ENCODE peak calls at places on chromosomes 12 and 14, in four cellular contexts. T is body of pancreas, I is IMR-90, E is keratinocyte. J is an unnamed sample.

GRCh38 chr14:29486132-29486531 is 441.5 kb downstream of the PRKD1 start:
- DNase-seq in T (no peak), I (no peak), E (no peak), J (peak)

GRCh38 chr12:127179199-127179598 is 1087.8 kb upstream of the TMEM132C start:
- DNase-seq in T (no peak), I (no peak), E (no peak), J (no peak)

GRCh38 chr14:106343636-106344035 is 817.3 kb downstream of the TMEM121 start:
- DNase-seq in T (no peak), I (no peak), E (no peak), J (no peak)

GRCh38 chr12:6342140-6342889 is 439 bp upstream of the TNFRSF1A start:
- DNase-seq in T (no peak), I (no peak), E (no peak), J (no peak)

GRCh38 chr14:68522510-68523325 is 270.1 kb downstream of the ZFP36L1 start:
- DNase-seq in T (no peak), I (no peak), E (no peak), J (no peak)

GRCh38 chr12:46373303-46374182 is 970 bp upstream of the SLC38A2 start:
- DNase-seq in T (peak), I (peak), E (no peak), J (no peak)

GRCh38 chr12:11949738-11950403 is 120.9 kb upstream of the BCL2L14 start:
- DNase-seq in T (peak), I (no peak), E (no peak), J (peak)

GRCh38 chr12:12405882-12406281 is 49.0 kb downstream of the BORCS5 start:
- DNase-seq in T (peak), I (no peak), E (no peak), J (peak)

GRCh38 chr14:23478109-23478698 is 8.7 kb downstream of the NGDN start:
- DNase-seq in T (peak), I (peak), E (peak), J (peak)

GRCh38 chr14:23632461-23633159 is 3.6 kb upstream of the DHRS2 start:
- DNase-seq in T (no peak), I (no peak), E (no peak), J (no peak)

GRCh38 chr12:52647601-52648000 is 4.4 kb downstream of the KRT2 start:
- DNase-seq in T (no peak), I (no peak), E (no peak), J (no peak)

GRCh38 chr14:97164014-97164413 is 366.8 kb downstream of the VRK1 start:
- DNase-seq in T (no peak), I (no peak), E (no peak), J (no peak)

GRCh38 chr12:50589650-50590435 is 85.1 kb downstream of the DIP2B start:
- DNase-seq in T (no peak), I (peak), E (no peak), J (no peak)

GRCh38 chr14:37623552-37623951 is 28.1 kb downstream of the TTC6 start:
- DNase-seq in T (no peak), I (peak), E (peak), J (peak)

GRCh38 chr12:130026608-130027176 is 122.9 kb upstream of the TMEM132D start:
- DNase-seq in T (peak), I (no peak), E (no peak), J (no peak)

GRCh38 chr12:104596128-104596799 is 139.5 kb downstream of the CHST11 start:
- DNase-seq in T (no peak), I (peak), E (no peak), J (no peak)

GRCh38 chr14:73886449-73887115 is at the start of gene ZNF410:
- DNase-seq in T (peak), I (peak), E (peak), J (peak)

GRCh38 chr14:74975059-74975810 is 19.8 kb upstream of the PGF start:
- DNase-seq in T (peak), I (no peak), E (no peak), J (no peak)

GRCh38 chr12:52508211-52508610 is 12.0 kb downstream of the KRT5 start:
- DNase-seq in T (no peak), I (no peak), E (no peak), J (no peak)

GRCh38 chr12:57219205-57219992 is 2.8 kb downstream of the NXPH4 start:
- DNase-seq in T (no peak), I (no peak), E (no peak), J (no peak)

GRCh38 chr12:50517456-50518048 is 12.8 kb downstream of the DIP2B start:
- DNase-seq in T (no peak), I (peak), E (no peak), J (no peak)

GRCh38 chr14:84254205-84254788 is 1275.6 kb upstream of the FLRT2 start:
- DNase-seq in T (no peak), I (no peak), E (no peak), J (peak)

GRCh38 chr12:107318804-107319535 is 225.6 kb upstream of the CRY1 start:
- DNase-seq in T (peak), I (peak), E (no peak), J (no peak)
- H3K4me3 ChIP-seq in T (no peak), I (peak), E (peak), J (peak)

DNA sequence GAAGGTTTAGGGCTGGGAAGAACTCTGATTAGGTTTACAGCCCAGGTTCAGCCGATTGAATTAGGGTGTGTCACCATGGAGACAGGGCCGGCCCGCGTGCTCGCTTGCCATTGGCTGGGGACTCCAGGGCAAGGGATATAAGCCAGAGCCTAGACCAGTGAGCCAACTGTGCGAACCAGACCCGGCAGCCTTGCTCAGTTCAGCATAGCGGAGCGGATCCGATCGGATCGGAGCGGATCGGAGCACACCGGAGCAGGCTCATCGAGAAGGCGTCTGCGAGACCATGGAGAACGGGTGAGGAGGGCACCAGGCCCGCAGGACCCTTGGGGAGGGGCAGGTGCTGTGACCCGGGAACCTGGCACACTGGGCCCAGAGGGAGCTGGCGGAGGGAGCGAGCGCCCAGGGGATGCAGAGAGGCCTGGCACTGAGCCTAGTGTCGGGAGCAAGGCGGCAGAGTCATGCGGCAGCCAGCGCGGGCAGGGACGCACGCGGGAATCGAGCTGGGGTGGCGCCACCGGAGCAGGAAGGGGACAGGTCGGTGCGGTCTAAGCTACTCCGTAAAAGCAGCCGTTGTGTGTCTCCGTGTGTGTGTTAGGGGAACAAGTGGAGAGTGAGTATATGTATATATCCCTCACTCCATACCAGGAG is at the start of gene PNP:
- DNase-seq in T (peak), I (peak), E (peak), J (peak)
- TF ChIP-seq CTCF in T (no peak), I (no peak), E (peak), J (no peak)

DNA sequence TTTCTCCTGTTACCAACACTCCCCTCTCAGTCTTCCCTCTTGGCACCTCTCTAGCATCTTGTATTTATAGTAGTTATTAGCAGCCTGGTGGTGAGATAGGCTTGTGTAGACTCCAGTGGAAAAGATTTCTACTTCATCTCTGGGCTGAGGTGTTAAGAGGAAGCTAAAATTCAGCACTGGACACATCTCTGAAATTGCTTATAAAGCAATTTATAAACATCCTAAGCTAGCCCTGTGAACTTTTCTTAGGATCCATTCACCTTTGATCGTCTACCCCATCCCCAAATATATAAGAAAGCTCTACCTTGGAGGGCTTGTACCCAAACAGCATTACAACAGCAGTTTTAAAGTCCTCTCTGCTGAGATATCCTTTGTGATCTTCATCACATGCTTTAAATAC is 928 bp downstream of the EFCAB11 start:
- DNase-seq in T (no peak), I (no peak), E (no peak), J (no peak)
- H3K4me3 ChIP-seq in T (no peak), I (no peak), E (peak), J (peak)

GRCh38 chr12:108106599-108106998 is 22.5 kb upstream of the WSCD2 start:
- DNase-seq in T (no peak), I (no peak), E (no peak), J (no peak)

GRCh38 chr12:108103517-108103916 is 25.6 kb upstream of the WSCD2 start:
- DNase-seq in T (no peak), I (no peak), E (no peak), J (no peak)

GRCh38 chr12:108103087-108103486 is 26.0 kb upstream of the WSCD2 start:
- DNase-seq in T (no peak), I (no peak), E (no peak), J (no peak)

GRCh38 chr12:108102363-108102762 is 26.7 kb upstream of the WSCD2 start:
- DNase-seq in T (no peak), I (no peak), E (no peak), J (no peak)

GRCh38 chr12:108104657-108105056 is 24.4 kb upstream of the WSCD2 start:
- DNase-seq in T (no peak), I (no peak), E (no peak), J (no peak)
- TF ChIP-seq CTCF in T (no peak), I (no peak), E (no peak), J (no peak)

DNA sequence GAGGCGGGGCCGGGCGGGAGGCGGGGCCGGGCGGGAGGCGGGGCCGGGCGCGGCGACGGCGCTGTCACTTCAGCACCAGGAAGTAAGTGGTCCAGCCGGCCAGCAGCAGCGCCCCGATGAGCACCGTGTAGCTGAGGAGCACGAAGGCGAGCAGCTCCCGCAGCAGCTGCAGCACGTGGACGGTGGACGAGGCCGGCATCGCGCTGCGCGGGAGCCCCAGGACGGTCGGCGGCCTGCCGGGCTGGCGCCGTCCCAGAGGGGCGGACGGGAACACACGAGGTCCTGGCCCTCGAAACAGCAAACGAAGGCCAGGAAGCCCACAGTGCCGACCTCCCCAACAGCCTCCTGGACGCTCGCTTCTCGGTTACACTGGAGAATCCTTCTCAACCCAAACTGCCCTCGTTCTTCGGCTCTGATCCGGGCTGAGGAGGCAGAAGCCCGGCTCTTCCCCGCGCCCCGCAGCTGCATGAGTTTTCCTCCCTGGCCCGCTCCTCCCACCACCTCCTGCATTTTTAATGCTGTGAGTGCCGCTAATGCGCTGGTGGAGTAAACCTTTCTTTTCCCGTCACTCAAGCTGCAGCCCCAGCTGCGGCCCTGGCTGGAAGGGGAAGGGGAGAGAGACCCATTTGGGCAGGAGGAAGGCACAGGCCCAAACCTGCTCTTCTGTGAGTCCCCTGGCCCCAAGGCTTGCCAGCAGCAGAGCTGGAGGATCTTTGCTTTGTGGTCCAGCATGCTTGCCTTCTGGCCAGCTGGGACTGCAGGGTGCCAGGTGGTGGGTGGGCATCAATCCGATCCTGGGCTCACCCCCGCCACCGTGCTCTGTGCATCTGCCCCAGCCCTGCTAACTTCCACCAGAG is 742 bp upstream of the DIABLO start:
- DNase-seq in T (no peak), I (no peak), E (no peak), J (no peak)
- H3K4me3 ChIP-seq in T (no peak), I (peak), E (peak), J (peak)

DNA sequence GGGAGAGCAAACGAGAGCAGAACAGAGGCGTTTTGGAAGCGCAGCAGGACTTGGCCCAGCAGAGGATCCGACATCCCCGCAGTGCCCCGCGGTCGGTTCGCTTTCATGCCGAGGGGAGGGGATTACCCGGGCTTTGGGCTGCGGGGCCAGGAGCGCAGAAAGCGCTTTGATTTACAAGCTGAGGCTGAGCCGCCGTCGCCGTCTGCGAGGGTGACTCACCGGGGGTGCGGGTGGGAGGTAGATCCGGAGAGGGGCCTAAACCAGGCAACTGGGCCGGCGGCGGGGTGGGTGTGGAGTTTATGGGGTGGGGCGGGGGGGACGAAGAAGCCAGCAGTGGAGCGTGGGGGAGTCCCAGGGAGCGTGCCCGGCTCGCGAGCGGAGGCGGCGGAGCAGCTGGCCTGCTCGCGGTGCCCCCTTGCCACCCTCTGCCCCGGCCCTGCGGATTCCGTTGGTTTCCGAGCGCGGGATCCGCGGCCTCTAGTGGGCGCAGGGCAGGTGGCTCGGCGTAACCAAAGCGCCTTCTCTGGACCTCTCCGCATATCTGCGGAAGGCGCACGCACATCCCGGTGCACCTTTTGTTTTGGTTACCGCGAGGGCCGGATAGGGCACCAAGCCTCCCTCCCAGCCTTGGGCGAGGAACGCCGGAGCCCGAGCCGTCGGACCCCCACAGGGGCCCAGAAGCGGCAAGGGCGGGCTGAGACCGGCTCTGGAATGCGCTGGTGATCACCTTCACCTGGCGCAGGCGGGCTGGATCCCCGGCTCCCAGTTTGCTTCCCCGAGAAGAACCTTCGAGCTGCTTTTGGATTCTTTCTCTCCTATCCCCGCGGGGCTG is 2.6 kb downstream of the SIX4 start:
- DNase-seq in T (peak), I (peak), E (no peak), J (no peak)
- TF ChIP-seq CTCF in T (peak), I (peak), E (peak), J (peak)

GRCh38 chr14:32329690-32330290 is 692 bp downstream of the AKAP6 start:
- DNase-seq in T (no peak), I (no peak), E (no peak), J (no peak)
- H3K4me3 ChIP-seq in T (no peak), I (no peak), E (no peak), J (no peak)